ENCODE peak calls at places on chromosomes 1 and 21, in seven cellular contexts. Y is PC-3, K is body of pancreas, G is neuronal stem cell, Z is neural progenitor cell, O is lower lobe of right lung, J is Panc1. V is an unnamed sample. For H3K36me3 and H3K4me1, the result is how much of the 10 kb centered on the place peaks cover.

GRCh38 chr1:54153548-54154439 is 994 bp upstream of the CDCP2 start:
- DNase-seq in Y (peak), K (peak), G (no peak), Z (peak), O (no peak), J (no peak), V (peak)

GRCh38 chr1:8197493-8198282 is 120.2 kb upstream of the SLC45A1 start:
- DNase-seq in Y (peak), K (peak), G (no peak), Z (no peak), O (peak), J (peak), V (peak)

GRCh38 chr1:32892368-32893197 is 6.3 kb downstream of the HPCA start:
- DNase-seq in Y (no peak), K (no peak), G (no peak), Z (peak), O (no peak), J (no peak), V (no peak)

GRCh38 chr1:59502009-59502691 is 205.3 kb downstream of the FGGY start:
- DNase-seq in Y (no peak), K (no peak), G (no peak), Z (no peak), O (no peak), J (no peak), V (no peak)

GRCh38 chr1:224850446-224850845 is 79.0 kb upstream of the DNAH14 start:
- DNase-seq in Y (no peak), K (no peak), G (no peak), Z (no peak), O (no peak), J (no peak), V (no peak)

GRCh38 chr1:81305997-81306452 is 494.7 kb upstream of the ADGRL2 start:
- DNase-seq in Y (peak), K (no peak), G (peak), Z (peak), O (no peak), J (peak), V (peak)

GRCh38 chr1:45585496-45586075 is 1.7 kb downstream of the NASP start:
- DNase-seq in Y (no peak), K (no peak), G (no peak), Z (no peak), O (no peak), J (no peak), V (no peak)

GRCh38 chr1:206490643-206491421 is 16.5 kb upstream of the RASSF5 start:
- DNase-seq in Y (no peak), K (no peak), G (no peak), Z (no peak), O (peak), J (no peak), V (no peak)

GRCh38 chr1:107135466-107135865 is 5.4 kb upstream of the NTNG1 start:
- DNase-seq in Y (peak), K (no peak), G (peak), Z (peak), O (no peak), J (no peak), V (no peak)

GRCh38 chr1:84842748-84843231 is 50.2 kb downstream of the LPAR3 start:
- DNase-seq in Y (no peak), K (no peak), G (no peak), Z (no peak), O (no peak), J (no peak), V (no peak)

GRCh38 chr21:41921089-41921819 is 32.6 kb downstream of the C2CD2 start:
- DNase-seq in Y (no peak), K (no peak), G (no peak), Z (no peak), O (no peak), J (no peak), V (no peak)

GRCh38 chr1:34188418-34188817 is 11.7 kb downstream of the C1orf94 start:
- DNase-seq in Y (no peak), K (no peak), G (no peak), Z (peak), O (no peak), J (no peak), V (no peak)

GRCh38 chr1:20361805-20362381 is 71.2 kb downstream of the VWA5B1 start:
- DNase-seq in Y (peak), K (peak), G (peak), Z (peak), O (no peak), J (peak), V (peak)

GRCh38 chr1:205030916-205031315 is 12.1 kb upstream of the CNTN2 start:
- DNase-seq in Y (no peak), K (no peak), G (peak), Z (peak), O (no peak), J (no peak), V (no peak)

GRCh38 chr1:114100148-114100547 is 53.5 kb downstream of the SYT6 start:
- DNase-seq in Y (no peak), K (no peak), G (no peak), Z (no peak), O (no peak), J (no peak), V (no peak)

GRCh38 chr21:20647603-20648002 is 350.6 kb upstream of the NCAM2 start:
- DNase-seq in Y (peak), K (no peak), G (no peak), Z (no peak), O (no peak), J (no peak), V (no peak)

GRCh38 chr1:26607191-26607590 is 77.6 kb downstream of the RPS6KA1 start:
- DNase-seq in Y (no peak), K (no peak), G (no peak), Z (no peak), O (no peak), J (no peak), V (no peak)

GRCh38 chr1:156486421-156487344 is 13.9 kb downstream of the MEF2D start:
- DNase-seq in Y (no peak), K (no peak), G (no peak), Z (peak), O (no peak), J (no peak), V (no peak)

GRCh38 chr21:43733529-43734071 is 14.7 kb downstream of the PDXK start:
- DNase-seq in Y (no peak), K (no peak), G (no peak), Z (no peak), O (no peak), J (no peak), V (no peak)

GRCh38 chr1:226664413-226665101 is 74.5 kb downstream of the ITPKB start:
- DNase-seq in Y (peak), K (peak), G (no peak), Z (no peak), O (peak), J (no peak), V (no peak)

GRCh38 chr1:64691631-64692030 is 53.2 kb upstream of the RAVER2 start:
- DNase-seq in Y (peak), K (no peak), G (no peak), Z (no peak), O (no peak), J (no peak), V (no peak)

GRCh38 chr1:28867850-28868249 is 46.5 kb upstream of the EPB41 start:
- DNase-seq in Y (no peak), K (no peak), G (no peak), Z (no peak), O (no peak), J (no peak), V (no peak)

GRCh38 chr1:1348420-1349255 is 580 bp downstream of the DVL1 start:
- DNase-seq in Y (no peak), K (peak), G (no peak), Z (no peak), O (peak), J (no peak), V (peak)

GRCh38 chr21:28257276-28257675 is 735.4 kb downstream of the LTN1 start:
- DNase-seq in Y (no peak), K (no peak), G (no peak), Z (no peak), O (no peak), J (no peak), V (no peak)

GRCh38 chr1:206471993-206472392 is 1.7 kb downstream of the IKBKE start:
- DNase-seq in Y (no peak), K (no peak), G (no peak), Z (no peak), O (no peak), J (no peak), V (no peak)

GRCh38 chr1:30976143-30976542 is 67.6 kb upstream of the SDC3 start:
- DNase-seq in Y (no peak), K (no peak), G (no peak), Z (no peak), O (no peak), J (no peak), V (no peak)

GRCh38 chr21:37006521-37007291 is at the start of gene RIPPLY3:
- DNase-seq in Y (peak), K (no peak), G (no peak), Z (peak), O (no peak), J (no peak), V (peak)

GRCh38 chr1:6245869-6246496 is 2.0 kb downstream of the HES3 start:
- DNase-seq in Y (peak), K (peak), G (no peak), Z (peak), O (no peak), J (no peak), V (peak)

GRCh38 chr1:232704694-232705680 is 75.1 kb upstream of the SIPA1L2 start:
- DNase-seq in Y (peak), K (peak), G (no peak), Z (no peak), O (no peak), J (peak), V (peak)

GRCh38 chr1:5744911-5745431 is 247.3 kb downstream of the NPHP4 start:
- DNase-seq in Y (no peak), K (no peak), G (peak), Z (peak), O (peak), J (no peak), V (peak)

GRCh38 chr1:112255080-112255479 is 140.9 kb upstream of the CTTNBP2NL start:
- DNase-seq in Y (no peak), K (no peak), G (no peak), Z (no peak), O (no peak), J (no peak), V (no peak)

GRCh38 chr1:110084226-110085078 is 14.0 kb upstream of the ALX3 start:
- DNase-seq in Y (no peak), K (peak), G (no peak), Z (peak), O (peak), J (no peak), V (no peak)

GRCh38 chr1:160658162-160658955 is 11.5 kb upstream of the SLAMF1 start:
- DNase-seq in Y (no peak), K (no peak), G (no peak), Z (no peak), O (no peak), J (no peak), V (peak)

GRCh38 chr1:192506741-192507155 is 68.8 kb upstream of the RGS1 start:
- DNase-seq in Y (peak), K (no peak), G (no peak), Z (peak), O (no peak), J (no peak), V (peak)

GRCh38 chr1:193070942-193071341 is 11.5 kb downstream of the RO60 start:
- DNase-seq in Y (no peak), K (no peak), G (no peak), Z (no peak), O (no peak), J (no peak), V (no peak)

GRCh38 chr1:46556822-46557221 is 5.4 kb upstream of the KNCN start:
- DNase-seq in Y (peak), K (no peak), G (no peak), Z (no peak), O (no peak), J (no peak), V (no peak)

GRCh38 chr1:20099533-20099932 is 19.8 kb downstream of the PLA2G2D start:
- DNase-seq in Y (no peak), K (no peak), G (no peak), Z (no peak), O (no peak), J (no peak), V (no peak)

GRCh38 chr1:15573477-15573876 is 11.4 kb downstream of the AGMAT start:
- DNase-seq in Y (no peak), K (no peak), G (no peak), Z (peak), O (no peak), J (no peak), V (no peak)

GRCh38 chr1:15568387-15569073 is 16.3 kb downstream of the AGMAT start:
- DNase-seq in Y (no peak), K (no peak), G (no peak), Z (no peak), O (no peak), J (no peak), V (no peak)

GRCh38 chr1:15574741-15575140 is 10.1 kb downstream of the AGMAT start:
- DNase-seq in Y (no peak), K (no peak), G (no peak), Z (no peak), O (no peak), J (no peak), V (no peak)

GRCh38 chr1:15571266-15571665 is 13.6 kb downstream of the AGMAT start:
- DNase-seq in Y (no peak), K (no peak), G (no peak), Z (no peak), O (no peak), J (no peak), V (no peak)

GRCh38 chr1:15570861-15571260 is 14.0 kb downstream of the AGMAT start:
- DNase-seq in Y (no peak), K (no peak), G (no peak), Z (no peak), O (no peak), J (no peak), V (no peak)
- H3K36me3 ChIP-seq in Y (under half), K (under half), G (under half), Z (under half), O (under half), J (under half), V (under half)

GRCh38 chr1:119327066-119327435 is 41.5 kb upstream of the HAO2 start:
- DNase-seq in Y (no peak), K (no peak), G (no peak), Z (peak), O (no peak), J (no peak), V (peak)
- H3K4me3 ChIP-seq in Y (no peak), K (no peak), G (peak), Z (peak), O (peak), J (peak), V (peak)

GRCh38 chr1:57063427-57063826 is 97.6 kb upstream of the C8B start:
- DNase-seq in Y (no peak), K (no peak), G (no peak), Z (no peak), O (no peak), J (no peak), V (no peak)
- H3K4me1 ChIP-seq in Y (under half), K (under half), G (under half), Z (under half), O (under half), J (under half), V (under half)

GRCh38 chr1:230690101-230690500 is 23.8 kb downstream of the AGT start:
- DNase-seq in Y (no peak), K (no peak), G (no peak), Z (no peak), O (no peak), J (no peak), V (no peak)

GRCh38 chr1:230691615-230692014 is 22.3 kb downstream of the AGT start:
- DNase-seq in Y (no peak), K (no peak), G (no peak), Z (no peak), O (no peak), J (no peak), V (no peak)

GRCh38 chr1:230694464-230694863 is 19.5 kb downstream of the AGT start:
- DNase-seq in Y (no peak), K (no peak), G (no peak), Z (no peak), O (no peak), J (no peak), V (no peak)

GRCh38 chr1:230694991-230695390 is 18.9 kb downstream of the AGT start:
- DNase-seq in Y (no peak), K (no peak), G (no peak), Z (no peak), O (no peak), J (no peak), V (no peak)

GRCh38 chr1:230693221-230693620 is 20.7 kb downstream of the AGT start:
- DNase-seq in Y (no peak), K (no peak), G (no peak), Z (no peak), O (no peak), J (no peak), V (no peak)
- H3K36me3 ChIP-seq in Y (under half), K (under half), G (under half), Z (under half), O (half or more), J (under half), V (under half)

DNA sequence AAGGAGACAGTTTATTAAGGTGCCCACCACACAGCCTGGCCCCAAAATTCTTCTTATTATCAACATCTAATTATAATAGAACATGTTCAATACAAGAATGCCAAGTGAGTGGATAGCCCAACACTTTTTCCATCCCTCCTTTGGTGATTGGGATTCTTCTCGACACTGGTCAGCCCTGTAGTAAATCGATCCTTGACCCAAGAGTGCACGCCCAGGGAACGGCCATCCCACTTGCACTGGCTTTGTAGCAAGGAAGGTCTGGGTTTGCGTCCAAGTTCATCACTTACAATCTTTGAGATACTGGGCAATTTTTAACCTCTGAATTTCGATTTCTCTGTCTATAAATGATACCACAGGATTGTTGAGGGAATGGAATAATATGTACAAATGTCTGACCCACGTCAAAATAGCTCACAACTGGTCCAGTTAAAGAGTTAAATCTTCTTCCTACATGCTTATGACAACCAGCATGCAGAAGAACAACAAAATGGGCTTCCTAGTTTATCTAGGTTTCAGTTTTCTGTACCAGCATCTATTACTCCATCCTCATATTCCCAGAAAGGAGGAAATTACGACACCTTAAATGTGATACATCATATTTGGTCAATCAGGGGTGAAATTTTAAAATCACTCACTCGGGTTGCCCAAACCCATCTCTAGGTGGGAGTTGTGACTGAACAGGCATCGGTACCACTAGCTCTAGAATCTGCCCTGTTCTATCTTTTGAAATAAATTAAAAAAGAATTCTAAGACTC is 161.8 kb downstream of the CLIC6 start:
- DNase-seq in Y (no peak), K (no peak), G (no peak), Z (no peak), O (no peak), J (no peak), V (no peak)
- H3K4me3 ChIP-seq in Y (no peak), K (no peak), G (no peak), Z (no peak), O (no peak), J (no peak), V (no peak)

DNA sequence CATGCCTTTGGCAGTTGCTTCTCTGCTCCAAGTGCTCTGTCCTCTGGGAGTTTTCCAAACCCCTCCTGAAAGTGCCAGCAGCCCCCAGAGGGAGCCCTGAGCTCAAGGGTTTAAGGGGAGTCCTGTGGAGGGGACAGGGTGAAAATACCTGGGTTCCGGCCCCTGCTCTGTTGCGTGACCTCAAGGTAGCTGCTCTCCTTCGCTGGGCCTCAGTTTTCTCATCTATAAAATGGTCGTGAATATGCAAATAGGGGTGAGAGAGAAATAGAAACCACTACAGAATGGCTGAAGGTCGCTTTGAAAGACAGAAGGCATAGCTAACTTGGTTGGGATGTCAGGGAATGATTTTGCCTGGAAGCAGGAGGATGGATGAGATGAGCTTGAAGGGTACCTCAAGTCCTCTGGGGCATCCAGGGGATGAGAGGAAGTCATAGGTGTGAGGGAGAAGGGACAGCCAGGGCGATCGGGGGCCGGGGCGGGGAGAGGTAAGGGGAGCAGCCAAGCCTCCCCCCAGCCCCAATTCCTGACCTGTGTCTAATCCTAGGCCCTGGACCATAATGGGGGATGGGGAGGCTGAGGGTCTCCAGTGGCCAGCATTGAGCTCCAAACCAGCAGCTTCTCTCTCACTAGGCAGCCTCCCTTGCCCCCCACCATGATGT is 12.4 kb downstream of the IFFO2 start:
- DNase-seq in Y (no peak), K (no peak), G (no peak), Z (no peak), O (no peak), J (no peak), V (no peak)
- H3K4me1 ChIP-seq in Y (under half), K (half or more), G (under half), Z (under half), O (half or more), J (half or more), V (under half)

GRCh38 chr1:230679854-230680253 is 34.1 kb downstream of the AGT start:
- DNase-seq in Y (no peak), K (no peak), G (no peak), Z (no peak), O (no peak), J (no peak), V (no peak)

GRCh38 chr1:230680300-230681025 is 33.5 kb downstream of the AGT start:
- DNase-seq in Y (no peak), K (no peak), G (no peak), Z (no peak), O (no peak), J (no peak), V (no peak)

GRCh38 chr1:230679131-230679530 is 34.8 kb downstream of the AGT start:
- DNase-seq in Y (no peak), K (no peak), G (no peak), Z (no peak), O (no peak), J (no peak), V (no peak)

GRCh38 chr1:230674581-230674980 is 32.3 kb downstream of the COG2 start:
- DNase-seq in Y (no peak), K (no peak), G (no peak), Z (no peak), O (no peak), J (no peak), V (no peak)

DNA sequence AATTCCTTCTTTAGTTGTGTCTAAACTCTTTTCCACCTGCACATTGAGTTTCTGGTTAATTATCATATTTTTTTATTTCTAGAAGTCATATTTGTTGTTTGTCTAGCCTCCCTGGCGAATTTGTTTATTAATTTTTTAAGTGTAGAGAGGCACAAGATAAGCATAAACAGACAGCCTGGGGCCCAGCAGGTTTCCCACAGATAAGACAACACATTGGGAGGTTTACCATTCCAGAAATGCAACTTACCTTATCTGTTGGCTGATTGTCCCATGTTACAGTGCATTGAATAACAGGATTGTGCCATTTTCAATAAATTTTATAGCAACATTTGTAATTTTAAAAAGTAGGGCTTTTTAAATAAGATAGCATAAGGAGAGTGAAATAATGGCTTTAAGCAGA is 34.9 kb downstream of the COG2 start:
- DNase-seq in Y (no peak), K (no peak), G (no peak), Z (no peak), O (no peak), J (no peak), V (no peak)
- H3K36me3 ChIP-seq in Y (half or more), K (under half), G (under half), Z (under half), O (half or more), J (under half), V (under half)

V was measured in Caco-2.